ENCODE peak calls at places on chromosomes 6 and 20, in seven cellular contexts. One of them, this sample, is unnamed.

GRCh38 chr20:38450412-38450975 is 15.4 kb upstream of the SNHG17 start:
- DNase-seq in GM23338: no peak
- DNase-seq in thyroid gland: no peak
- DNase-seq in left lung: no peak
- DNase-seq in heart right ventricle: no peak
- DNase-seq in cardiac fibroblast: peak; percentile 89
- DNase-seq in astrocyte of the spinal cord: peak; percentile 44
- DNase-seq in this sample: no peak

GRCh38 chr6:37025621-37026466 is 20.4 kb downstream of the FGD2 start:
- DNase-seq in GM23338: no peak
- DNase-seq in thyroid gland: no peak
- DNase-seq in left lung: no peak
- DNase-seq in heart right ventricle: no peak
- DNase-seq in cardiac fibroblast: no peak
- DNase-seq in astrocyte of the spinal cord: no peak
- DNase-seq in this sample: no peak

GRCh38 chr6:15220062-15220461 is 25.8 kb upstream of the JARID2 start:
- DNase-seq in GM23338: no peak
- DNase-seq in thyroid gland: no peak
- DNase-seq in left lung: no peak
- DNase-seq in heart right ventricle: no peak
- DNase-seq in cardiac fibroblast: no peak
- DNase-seq in astrocyte of the spinal cord: no peak
- DNase-seq in this sample: no peak

GRCh38 chr6:36650848-36651247 is 27.7 kb upstream of the CDKN1A start:
- DNase-seq in GM23338: no peak
- DNase-seq in thyroid gland: no peak
- DNase-seq in left lung: no peak
- DNase-seq in heart right ventricle: no peak
- DNase-seq in cardiac fibroblast: no peak
- DNase-seq in astrocyte of the spinal cord: no peak
- DNase-seq in this sample: no peak

GRCh38 chr6:129635396-129636164 is 74.4 kb downstream of the ARHGAP18 start:
- DNase-seq in GM23338: no peak
- DNase-seq in thyroid gland: no peak
- DNase-seq in left lung: no peak
- DNase-seq in heart right ventricle: peak; percentile 44
- DNase-seq in cardiac fibroblast: peak; percentile 58
- DNase-seq in astrocyte of the spinal cord: peak; percentile 83
- DNase-seq in this sample: no peak

GRCh38 chr6:92459606-92460005 is 959.8 kb downstream of the EPHA7 start:
- DNase-seq in GM23338: no peak
- DNase-seq in thyroid gland: no peak
- DNase-seq in left lung: no peak
- DNase-seq in heart right ventricle: no peak
- DNase-seq in cardiac fibroblast: no peak
- DNase-seq in astrocyte of the spinal cord: no peak
- DNase-seq in this sample: no peak

GRCh38 chr6:56899311-56899710 is 55.6 kb upstream of the BEND6 start:
- DNase-seq in GM23338: no peak
- DNase-seq in thyroid gland: no peak
- DNase-seq in left lung: no peak
- DNase-seq in heart right ventricle: no peak
- DNase-seq in cardiac fibroblast: peak; percentile 72
- DNase-seq in astrocyte of the spinal cord: peak; percentile 60
- DNase-seq in this sample: no peak

GRCh38 chr20:6055161-6055783 is 1.4 kb upstream of the LRRN4 start:
- DNase-seq in GM23338: no peak
- DNase-seq in thyroid gland: no peak
- DNase-seq in left lung: no peak
- DNase-seq in heart right ventricle: no peak
- DNase-seq in cardiac fibroblast: no peak
- DNase-seq in astrocyte of the spinal cord: no peak
- DNase-seq in this sample: no peak

GRCh38 chr6:37840143-37840939 is 20.8 kb downstream of the ZFAND3 start:
- DNase-seq in GM23338: no peak
- DNase-seq in thyroid gland: no peak
- DNase-seq in left lung: no peak
- DNase-seq in heart right ventricle: no peak
- DNase-seq in cardiac fibroblast: no peak
- DNase-seq in astrocyte of the spinal cord: no peak
- DNase-seq in this sample: no peak

GRCh38 chr20:62241501-62241900 is 3.2 kb downstream of the OSBPL2 start:
- DNase-seq in GM23338: no peak
- DNase-seq in thyroid gland: no peak
- DNase-seq in left lung: peak; percentile 58
- DNase-seq in heart right ventricle: no peak
- DNase-seq in cardiac fibroblast: no peak
- DNase-seq in astrocyte of the spinal cord: no peak
- DNase-seq in this sample: no peak

GRCh38 chr20:62243906-62244515 is 5.7 kb downstream of the OSBPL2 start:
- DNase-seq in GM23338: no peak
- DNase-seq in thyroid gland: no peak
- DNase-seq in left lung: peak; percentile 75
- DNase-seq in heart right ventricle: no peak
- DNase-seq in cardiac fibroblast: no peak
- DNase-seq in astrocyte of the spinal cord: no peak
- DNase-seq in this sample: no peak

GRCh38 chr20:62243106-62243505 is 4.8 kb downstream of the OSBPL2 start:
- DNase-seq in GM23338: no peak
- DNase-seq in thyroid gland: no peak
- DNase-seq in left lung: peak; percentile 42
- DNase-seq in heart right ventricle: no peak
- DNase-seq in cardiac fibroblast: no peak
- DNase-seq in astrocyte of the spinal cord: no peak
- DNase-seq in this sample: no peak

GRCh38 chr20:62240015-62240685 is 1.8 kb downstream of the OSBPL2 start:
- DNase-seq in GM23338: no peak
- DNase-seq in thyroid gland: no peak
- DNase-seq in left lung: peak; percentile 78
- DNase-seq in heart right ventricle: no peak
- DNase-seq in cardiac fibroblast: no peak
- DNase-seq in astrocyte of the spinal cord: no peak
- DNase-seq in this sample: no peak

DNA sequence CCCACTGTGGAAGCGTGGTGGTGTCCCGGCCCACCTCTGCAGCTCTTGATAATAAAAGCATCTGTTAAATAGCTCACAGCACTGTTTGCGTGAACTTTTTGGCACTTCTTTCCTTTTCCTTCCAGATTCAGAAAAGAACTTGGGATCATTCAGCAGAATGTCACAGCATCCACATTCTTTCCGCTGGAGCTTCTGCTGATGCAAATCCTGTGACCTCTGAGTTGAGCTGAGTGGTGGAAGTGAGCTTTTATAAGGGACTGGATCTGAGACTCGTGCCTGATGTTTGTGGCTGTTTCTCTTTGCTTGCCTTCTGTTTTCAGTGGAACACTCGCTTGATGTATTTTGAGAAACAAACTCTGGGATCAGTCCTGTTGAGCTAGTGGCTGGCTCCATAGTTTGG is 3.9 kb downstream of the OSBPL2 start:
- DNase-seq in GM23338: no peak
- DNase-seq in thyroid gland: no peak
- DNase-seq in left lung: no peak
- DNase-seq in heart right ventricle: no peak
- DNase-seq in cardiac fibroblast: no peak
- DNase-seq in astrocyte of the spinal cord: no peak
- DNase-seq in this sample: no peak
- H3K4me3 ChIP-seq in GM23338: no peak overlapping the region
- H3K4me3 ChIP-seq in thyroid gland: no peak overlapping the region
- H3K4me3 ChIP-seq in left lung: no peak overlapping the region
- H3K4me3 ChIP-seq in heart right ventricle: no peak overlapping the region
- H3K4me3 ChIP-seq in cardiac fibroblast: no peak overlapping the region
- H3K4me3 ChIP-seq in astrocyte of the spinal cord: no peak overlapping the region
- H3K4me3 ChIP-seq in this sample: no peak overlapping the region

GRCh38 chr6:167127785-167128531 is 5.1 kb downstream of the CCR6 start:
- DNase-seq in GM23338: no peak
- DNase-seq in thyroid gland: no peak
- DNase-seq in left lung: no peak
- DNase-seq in heart right ventricle: no peak
- DNase-seq in cardiac fibroblast: no peak
- DNase-seq in astrocyte of the spinal cord: no peak
- DNase-seq in this sample: no peak
- TF ChIP-seq CTCF in GM23338: no peak
- TF ChIP-seq CTCF in thyroid gland: no peak
- TF ChIP-seq CTCF in left lung: no peak
- TF ChIP-seq CTCF in heart right ventricle: no peak
- TF ChIP-seq CTCF in cardiac fibroblast: no peak
- TF ChIP-seq CTCF in astrocyte of the spinal cord: no peak
- TF ChIP-seq CTCF in this sample: no peak

GRCh38 chr20:25361287-25361683 is 29.4 kb downstream of the ABHD12 start:
- DNase-seq in GM23338: no peak
- DNase-seq in thyroid gland: no peak
- DNase-seq in left lung: no peak
- DNase-seq in heart right ventricle: no peak
- DNase-seq in cardiac fibroblast: peak; percentile 55
- DNase-seq in astrocyte of the spinal cord: no peak
- DNase-seq in this sample: peak; percentile 16
- H3K4me3 ChIP-seq in GM23338: no peak overlapping the region
- H3K4me3 ChIP-seq in thyroid gland: no peak overlapping the region
- H3K4me3 ChIP-seq in left lung: no peak overlapping the region
- H3K4me3 ChIP-seq in heart right ventricle: no peak overlapping the region
- H3K4me3 ChIP-seq in cardiac fibroblast: no peak overlapping the region
- H3K4me3 ChIP-seq in astrocyte of the spinal cord: no peak overlapping the region
- H3K4me3 ChIP-seq in this sample: no peak overlapping the region

GRCh38 chr20:59939879-59940128 is 301 bp downstream of the PPP1R3D start:
- DNase-seq in GM23338: no peak
- DNase-seq in thyroid gland: peak; percentile 39
- DNase-seq in left lung: no peak
- DNase-seq in heart right ventricle: no peak
- DNase-seq in cardiac fibroblast: no peak
- DNase-seq in astrocyte of the spinal cord: no peak
- DNase-seq in this sample: no peak

GRCh38 chr20:59940956-59941294 is 736 bp downstream of the FAM217B start:
- DNase-seq in GM23338: no peak
- DNase-seq in thyroid gland: no peak
- DNase-seq in left lung: no peak
- DNase-seq in heart right ventricle: no peak
- DNase-seq in cardiac fibroblast: no peak
- DNase-seq in astrocyte of the spinal cord: no peak
- DNase-seq in this sample: no peak

GRCh38 chr20:59939052-59939878 is 840 bp downstream of the PPP1R3D start:
- DNase-seq in GM23338: peak; percentile 69
- DNase-seq in thyroid gland: peak; percentile 20
- DNase-seq in left lung: peak; percentile 92
- DNase-seq in heart right ventricle: peak; percentile 7
- DNase-seq in cardiac fibroblast: no peak
- DNase-seq in astrocyte of the spinal cord: no peak
- DNase-seq in this sample: no peak

GRCh38 chr20:59938696-59939051 is 1.4 kb downstream of the PPP1R3D start:
- DNase-seq in GM23338: no peak
- DNase-seq in thyroid gland: peak; percentile 59
- DNase-seq in left lung: no peak
- DNase-seq in heart right ventricle: peak; percentile 40
- DNase-seq in cardiac fibroblast: no peak
- DNase-seq in astrocyte of the spinal cord: no peak
- DNase-seq in this sample: no peak

GRCh38 chr20:59940129-59940955 is at the start of the genes FAM217B and PPP1R3D:
- DNase-seq in GM23338: peak; percentile 96
- DNase-seq in thyroid gland: peak; percentile 99
- DNase-seq in left lung: peak; percentile 100
- DNase-seq in heart right ventricle: peak; percentile 98
- DNase-seq in cardiac fibroblast: peak; percentile 97
- DNase-seq in astrocyte of the spinal cord: peak; percentile 99
- DNase-seq in this sample: peak; percentile 89
- TF ChIP-seq CTCF in GM23338: no peak
- TF ChIP-seq CTCF in thyroid gland: no peak
- TF ChIP-seq CTCF in left lung: no peak
- TF ChIP-seq CTCF in heart right ventricle: peak; percentile 29
- TF ChIP-seq CTCF in cardiac fibroblast: no peak
- TF ChIP-seq CTCF in astrocyte of the spinal cord: peak; percentile 18
- TF ChIP-seq CTCF in this sample: no peak

GRCh38 chr6:4351506-4351852 is 216.1 kb upstream of the ECI2 start:
- DNase-seq in GM23338: no peak
- DNase-seq in thyroid gland: no peak
- DNase-seq in left lung: no peak
- DNase-seq in heart right ventricle: no peak
- DNase-seq in cardiac fibroblast: no peak
- DNase-seq in astrocyte of the spinal cord: no peak
- DNase-seq in this sample: no peak
- H3K4me3 ChIP-seq in GM23338: no peak overlapping the region
- H3K4me3 ChIP-seq in thyroid gland: no peak overlapping the region
- H3K4me3 ChIP-seq in left lung: no peak overlapping the region
- H3K4me3 ChIP-seq in heart right ventricle: peak overlapping the region; percentile 40
- H3K4me3 ChIP-seq in cardiac fibroblast: no peak overlapping the region
- H3K4me3 ChIP-seq in astrocyte of the spinal cord: no peak overlapping the region
- H3K4me3 ChIP-seq in this sample: no peak overlapping the region

DNA sequence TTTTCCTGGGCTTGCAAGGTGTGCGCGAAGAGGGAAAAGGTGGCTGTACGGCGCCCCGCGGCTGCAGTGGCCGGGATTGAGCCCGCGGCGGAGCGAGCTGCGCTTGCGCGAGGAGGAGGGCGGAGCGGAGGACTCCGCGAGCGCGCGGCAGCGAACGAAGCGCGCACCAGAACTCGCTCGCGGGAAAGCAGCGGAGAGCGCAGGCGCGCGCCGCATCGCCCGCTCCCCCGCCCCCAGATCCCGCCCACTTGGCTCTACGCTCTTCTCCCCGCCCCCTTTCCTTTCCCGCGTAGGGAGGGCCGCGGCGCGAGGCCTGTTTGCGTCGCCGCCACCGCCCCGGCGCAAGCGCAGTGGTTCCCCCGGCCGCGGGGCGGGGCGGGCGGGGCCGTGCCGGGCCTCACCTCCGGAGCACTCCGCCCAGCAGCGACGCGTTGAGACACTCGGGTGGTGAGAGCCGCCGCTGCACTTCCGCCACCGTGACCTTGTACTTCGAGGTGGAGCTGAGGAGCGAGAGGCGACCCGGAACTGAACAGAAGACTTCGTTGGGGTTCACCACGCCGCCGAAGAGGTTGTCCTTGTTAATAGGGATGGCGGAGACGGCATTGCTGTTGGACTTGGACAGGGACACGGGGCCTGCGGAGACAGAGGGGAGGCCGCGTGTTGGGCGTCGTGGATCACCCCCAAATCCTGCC is 10.6 kb downstream of the TFAP2A start:
- DNase-seq in GM23338: peak; percentile 98
- DNase-seq in thyroid gland: peak; percentile 84
- DNase-seq in left lung: peak; percentile 93
- DNase-seq in heart right ventricle: peak; percentile 83
- DNase-seq in cardiac fibroblast: peak; percentile 87
- DNase-seq in astrocyte of the spinal cord: peak; percentile 94
- DNase-seq in this sample: peak; percentile 77
- TF ChIP-seq CTCF in GM23338: no peak
- TF ChIP-seq CTCF in thyroid gland: peak; percentile 23
- TF ChIP-seq CTCF in left lung: no peak
- TF ChIP-seq CTCF in heart right ventricle: peak; percentile 35
- TF ChIP-seq CTCF in cardiac fibroblast: no peak
- TF ChIP-seq CTCF in astrocyte of the spinal cord: peak; percentile 38
- TF ChIP-seq CTCF in this sample: peak; percentile 58